ENCODE peak calls at places on chromosome 11, in ten cellular contexts. G is stimulated activated CD8-positive, alpha-beta memory T cell treated with anti-CD3 and anti-CD28 coated beads, Interleukin-15, amount 100 ng/mL, for 24 hours; T is RCC 7860; L is activated naive CD8-positive, alpha-beta T cell treated with anti-CD3 and anti-CD28 coated beads, Interleukin-2, amount 50 U/mL, for 24 hours; R is NCI-H345; U is heart right ventricle; J is left lobe of liver; K is kidney glomerular epithelial cell; P is fibroblast of pulmonary artery; N is COR-L47. C is an unnamed sample.

GRCh38 chr11:102914238-102915043 is 39.7 kb upstream of the MMP12 start:
- DNase-seq in L (no peak), N (no peak), P (peak), U (no peak), G (no peak), R (no peak), T (peak), J (peak), K (peak), C (no peak)

GRCh38 chr11:35305670-35306382 is 113.5 kb downstream of the SLC1A2 start:
- DNase-seq in K (no peak), G (no peak), U (no peak), P (peak), R (no peak), N (peak), T (peak), L (no peak), J (no peak), C (no peak)

GRCh38 chr11:120952503-120953229 is 71.2 kb upstream of the TBCEL start:
- DNase-seq in G (peak), L (peak), T (peak), U (peak), K (peak), P (peak), R (peak), J (peak), N (peak), C (no peak)

GRCh38 chr11:117876341-117877119 is at the start of gene FXYD6:
- DNase-seq in R (peak), L (no peak), U (peak), P (no peak), K (no peak), T (no peak), G (no peak), N (peak), J (peak), C (peak)

GRCh38 chr11:75219869-75220268 is 20.7 kb upstream of the TPBGL start:
- DNase-seq in N (no peak), J (no peak), G (no peak), L (no peak), P (no peak), T (no peak), K (no peak), R (no peak), U (no peak), C (no peak)

GRCh38 chr11:19952101-19952605 is 208.1 kb downstream of the DBX1 start:
- DNase-seq in K (no peak), G (no peak), J (no peak), N (no peak), P (no peak), R (no peak), U (no peak), T (no peak), L (no peak), C (no peak)

GRCh38 chr11:110734790-110735189 is 22.6 kb upstream of the ARHGAP20 start:
- DNase-seq in R (no peak), U (no peak), G (no peak), T (no peak), J (no peak), K (no peak), P (no peak), N (no peak), L (no peak), C (no peak)

GRCh38 chr11:24239016-24239720 is 257.7 kb upstream of the LUZP2 start:
- DNase-seq in K (peak), P (peak), T (no peak), N (no peak), J (no peak), L (no peak), U (no peak), G (no peak), R (no peak), C (no peak)

GRCh38 chr11:16871368-16871767 is 132.9 kb downstream of the C11orf58 start:
- DNase-seq in L (no peak), G (no peak), T (no peak), P (no peak), R (no peak), K (no peak), N (no peak), U (no peak), J (no peak), C (no peak)

C was measured in right atrium auricular region.